ENCODE peak calls at places on chromosomes 13 and 19, in nine cellular contexts. One of them, this sample, is unnamed.

GRCh38 chr19:23287620-23288019 is 37.4 kb upstream of the ZNF724 start:
- DNase-seq in fibroblast of lung: no peak
- DNase-seq in H1: no peak
- DNase-seq in A549: peak
- DNase-seq in IMR-90: no peak
- DNase-seq in endothelial cell of umbilical vein: no peak
- DNase-seq in keratinocyte: no peak
- DNase-seq in OCI-LY7: peak
- DNase-seq in neural progenitor cell: no peak
- DNase-seq in this sample: no peak

GRCh38 chr13:50080158-50080855 is 65.1 kb downstream of the KCNRG start:
- DNase-seq in fibroblast of lung: peak
- DNase-seq in A549: peak
- DNase-seq in H1: no peak
- DNase-seq in IMR-90: peak
- DNase-seq in endothelial cell of umbilical vein: peak
- DNase-seq in neural progenitor cell: peak
- DNase-seq in keratinocyte: no peak
- DNase-seq in OCI-LY7: peak
- DNase-seq in this sample: peak

GRCh38 chr19:15141143-15141542 is 33.9 kb downstream of the SYDE1 start:
- DNase-seq in neural progenitor cell: no peak
- DNase-seq in A549: no peak
- DNase-seq in IMR-90: no peak
- DNase-seq in OCI-LY7: no peak
- DNase-seq in endothelial cell of umbilical vein: no peak
- DNase-seq in H1: no peak
- DNase-seq in keratinocyte: no peak
- DNase-seq in fibroblast of lung: no peak
- DNase-seq in this sample: no peak

GRCh38 chr13:34044660-34045080 is 226.7 kb downstream of the RFC3 start:
- DNase-seq in keratinocyte: peak
- DNase-seq in fibroblast of lung: peak
- DNase-seq in endothelial cell of umbilical vein: peak
- DNase-seq in A549: peak
- DNase-seq in OCI-LY7: no peak
- DNase-seq in neural progenitor cell: no peak
- DNase-seq in H1: no peak
- DNase-seq in IMR-90: peak
- DNase-seq in this sample: peak

GRCh38 chr19:14405758-14406644 is 13.1 kb downstream of the DDX39A start:
- DNase-seq in A549: peak
- DNase-seq in neural progenitor cell: peak
- DNase-seq in keratinocyte: no peak
- DNase-seq in fibroblast of lung: peak
- DNase-seq in endothelial cell of umbilical vein: peak
- DNase-seq in OCI-LY7: peak
- DNase-seq in IMR-90: peak
- DNase-seq in H1: peak
- DNase-seq in this sample: peak

GRCh38 chr19:48333467-48334384 is 8.4 kb downstream of the EMP3 start:
- DNase-seq in fibroblast of lung: peak
- DNase-seq in endothelial cell of umbilical vein: peak
- DNase-seq in keratinocyte: peak
- DNase-seq in neural progenitor cell: peak
- DNase-seq in H1: no peak
- DNase-seq in A549: peak
- DNase-seq in OCI-LY7: peak
- DNase-seq in IMR-90: peak
- DNase-seq in this sample: peak

GRCh38 chr19:1453525-1454371 is 3.8 kb downstream of the APC2 start:
- DNase-seq in IMR-90: no peak
- DNase-seq in H1: no peak
- DNase-seq in A549: peak
- DNase-seq in fibroblast of lung: no peak
- DNase-seq in keratinocyte: no peak
- DNase-seq in endothelial cell of umbilical vein: no peak
- DNase-seq in OCI-LY7: no peak
- DNase-seq in neural progenitor cell: peak
- DNase-seq in this sample: peak

GRCh38 chr19:13537454-13537853 is 31.2 kb upstream of the CACNA1A start:
- DNase-seq in fibroblast of lung: no peak
- DNase-seq in IMR-90: no peak
- DNase-seq in OCI-LY7: no peak
- DNase-seq in A549: no peak
- DNase-seq in endothelial cell of umbilical vein: no peak
- DNase-seq in H1: no peak
- DNase-seq in keratinocyte: no peak
- DNase-seq in neural progenitor cell: peak
- DNase-seq in this sample: no peak

GRCh38 chr13:27622102-27622820 is 569 bp downstream of the POLR1D start:
- DNase-seq in keratinocyte: no peak
- DNase-seq in A549: peak
- DNase-seq in OCI-LY7: peak
- DNase-seq in IMR-90: peak
- DNase-seq in endothelial cell of umbilical vein: peak
- DNase-seq in H1: no peak
- DNase-seq in fibroblast of lung: peak
- DNase-seq in neural progenitor cell: no peak
- DNase-seq in this sample: peak

GRCh38 chr19:369876-370275 is 25.3 kb upstream of the MIER2 start:
- DNase-seq in fibroblast of lung: no peak
- DNase-seq in OCI-LY7: no peak
- DNase-seq in neural progenitor cell: no peak
- DNase-seq in endothelial cell of umbilical vein: no peak
- DNase-seq in IMR-90: no peak
- DNase-seq in A549: no peak
- DNase-seq in keratinocyte: no peak
- DNase-seq in H1: no peak
- DNase-seq in this sample: no peak

GRCh38 chr19:54883228-54883627 is 9.2 kb downstream of the FCAR start:
- DNase-seq in endothelial cell of umbilical vein: no peak
- DNase-seq in fibroblast of lung: no peak
- DNase-seq in keratinocyte: no peak
- DNase-seq in OCI-LY7: no peak
- DNase-seq in H1: no peak
- DNase-seq in A549: no peak
- DNase-seq in neural progenitor cell: no peak
- DNase-seq in IMR-90: no peak
- DNase-seq in this sample: no peak

GRCh38 chr19:54881884-54882283 is 7.8 kb downstream of the FCAR start:
- DNase-seq in fibroblast of lung: no peak
- DNase-seq in OCI-LY7: no peak
- DNase-seq in neural progenitor cell: no peak
- DNase-seq in IMR-90: no peak
- DNase-seq in keratinocyte: no peak
- DNase-seq in A549: no peak
- DNase-seq in endothelial cell of umbilical vein: no peak
- DNase-seq in H1: no peak
- DNase-seq in this sample: no peak

DNA sequence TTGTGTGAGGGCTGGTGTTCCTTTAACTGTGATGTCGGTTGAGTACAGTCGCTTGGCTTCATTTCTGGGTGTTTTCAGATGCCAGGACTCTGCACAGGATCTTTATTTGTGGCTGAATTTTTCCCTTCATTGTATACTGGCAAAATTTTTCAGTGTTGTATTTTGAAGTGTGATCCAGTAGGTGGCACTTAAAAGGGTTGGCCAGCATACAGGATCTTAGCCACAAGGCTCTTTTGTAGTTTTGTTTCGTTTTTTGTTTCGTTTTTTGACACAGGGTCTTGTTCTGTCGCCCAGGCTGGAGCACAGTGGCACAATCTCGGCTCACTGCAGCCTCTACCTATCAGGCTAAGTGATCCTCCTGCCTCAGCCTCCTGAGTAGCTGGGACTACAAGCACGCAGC is 8.7 kb downstream of the FCAR start:
- DNase-seq in keratinocyte: no peak
- DNase-seq in H1: no peak
- DNase-seq in A549: peak
- DNase-seq in IMR-90: no peak
- DNase-seq in OCI-LY7: peak
- DNase-seq in fibroblast of lung: no peak
- DNase-seq in neural progenitor cell: no peak
- DNase-seq in endothelial cell of umbilical vein: peak
- DNase-seq in this sample: no peak
- H3K4me2 ChIP-seq in keratinocyte: no peak
- H3K4me2 ChIP-seq in H1: no peak
- H3K4me2 ChIP-seq in A549: peak
- H3K4me2 ChIP-seq in IMR-90: no peak
- H3K4me2 ChIP-seq in OCI-LY7: peak
- H3K4me2 ChIP-seq in fibroblast of lung: no peak
- H3K4me2 ChIP-seq in neural progenitor cell: no peak
- H3K4me2 ChIP-seq in endothelial cell of umbilical vein: no peak
- H3K4me2 ChIP-seq in this sample: no peak

GRCh38 chr13:51806571-51806970 is 2.6 kb upstream of the DHRS12 start:
- DNase-seq in endothelial cell of umbilical vein: peak
- DNase-seq in H1: no peak
- DNase-seq in IMR-90: peak
- DNase-seq in neural progenitor cell: no peak
- DNase-seq in fibroblast of lung: peak
- DNase-seq in keratinocyte: no peak
- DNase-seq in OCI-LY7: peak
- DNase-seq in A549: peak
- DNase-seq in this sample: peak

GRCh38 chr13:51805313-51805712 is 1.4 kb upstream of the DHRS12 start:
- DNase-seq in OCI-LY7: no peak
- DNase-seq in endothelial cell of umbilical vein: no peak
- DNase-seq in neural progenitor cell: no peak
- DNase-seq in fibroblast of lung: no peak
- DNase-seq in keratinocyte: no peak
- DNase-seq in H1: no peak
- DNase-seq in IMR-90: no peak
- DNase-seq in A549: no peak
- DNase-seq in this sample: no peak

GRCh38 chr13:51804295-51805172 is 571 bp upstream of the DHRS12 start:
- DNase-seq in IMR-90: no peak
- DNase-seq in H1: no peak
- DNase-seq in endothelial cell of umbilical vein: no peak
- DNase-seq in keratinocyte: no peak
- DNase-seq in OCI-LY7: no peak
- DNase-seq in A549: no peak
- DNase-seq in neural progenitor cell: no peak
- DNase-seq in fibroblast of lung: peak
- DNase-seq in this sample: peak

GRCh38 chr13:51807041-51807440 is 3.1 kb upstream of the DHRS12 start:
- DNase-seq in endothelial cell of umbilical vein: no peak
- DNase-seq in OCI-LY7: no peak
- DNase-seq in keratinocyte: no peak
- DNase-seq in A549: no peak
- DNase-seq in IMR-90: no peak
- DNase-seq in H1: no peak
- DNase-seq in fibroblast of lung: no peak
- DNase-seq in neural progenitor cell: no peak
- DNase-seq in this sample: no peak

DNA sequence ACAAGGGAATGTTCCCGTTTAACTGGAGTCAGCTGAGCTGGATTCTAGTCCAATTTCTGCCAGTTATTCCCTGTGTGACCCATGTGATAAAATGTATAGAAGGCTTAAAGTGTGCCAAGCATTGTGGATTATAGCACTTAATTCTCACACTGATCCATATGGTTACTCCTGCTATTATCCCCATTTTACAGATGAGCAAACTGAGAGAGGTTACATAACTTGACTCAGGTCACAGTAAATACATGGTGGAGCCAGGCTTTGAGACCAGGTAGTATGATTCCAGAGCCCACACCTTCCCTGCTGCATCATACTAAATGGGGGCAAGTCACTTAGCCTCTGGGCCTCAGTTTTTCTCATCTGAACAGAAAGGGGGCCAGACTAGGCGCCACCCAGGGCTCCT is 2.0 kb upstream of the DHRS12 start:
- DNase-seq in OCI-LY7: no peak
- DNase-seq in keratinocyte: no peak
- DNase-seq in fibroblast of lung: no peak
- DNase-seq in neural progenitor cell: no peak
- DNase-seq in A549: no peak
- DNase-seq in IMR-90: no peak
- DNase-seq in endothelial cell of umbilical vein: no peak
- DNase-seq in H1: no peak
- DNase-seq in this sample: no peak
- H3K27ac ChIP-seq in OCI-LY7: peak
- H3K27ac ChIP-seq in keratinocyte: no peak
- H3K27ac ChIP-seq in fibroblast of lung: no peak
- H3K27ac ChIP-seq in neural progenitor cell: no peak
- H3K27ac ChIP-seq in A549: no peak
- H3K27ac ChIP-seq in IMR-90: no peak
- H3K27ac ChIP-seq in endothelial cell of umbilical vein: no peak
- H3K27ac ChIP-seq in H1: no peak
- H3K27ac ChIP-seq in this sample: no peak

GRCh38 chr19:46115396-46116109 is 8.9 kb downstream of the IGFL3 start:
- DNase-seq in H1: no peak
- DNase-seq in OCI-LY7: no peak
- DNase-seq in neural progenitor cell: no peak
- DNase-seq in IMR-90: peak
- DNase-seq in A549: no peak
- DNase-seq in endothelial cell of umbilical vein: no peak
- DNase-seq in fibroblast of lung: peak
- DNase-seq in keratinocyte: no peak
- DNase-seq in this sample: peak

GRCh38 chr19:46111376-46111775 is 13.1 kb downstream of the IGFL3 start:
- DNase-seq in H1: no peak
- DNase-seq in neural progenitor cell: no peak
- DNase-seq in OCI-LY7: no peak
- DNase-seq in IMR-90: no peak
- DNase-seq in keratinocyte: no peak
- DNase-seq in endothelial cell of umbilical vein: no peak
- DNase-seq in fibroblast of lung: no peak
- DNase-seq in A549: no peak
- DNase-seq in this sample: no peak

GRCh38 chr19:46116121-46116520 is 8.4 kb downstream of the IGFL3 start:
- DNase-seq in neural progenitor cell: no peak
- DNase-seq in A549: no peak
- DNase-seq in H1: no peak
- DNase-seq in fibroblast of lung: no peak
- DNase-seq in endothelial cell of umbilical vein: no peak
- DNase-seq in OCI-LY7: no peak
- DNase-seq in IMR-90: no peak
- DNase-seq in keratinocyte: no peak
- DNase-seq in this sample: no peak

GRCh38 chr19:46112527-46112926 is 12.0 kb downstream of the IGFL3 start:
- DNase-seq in H1: no peak
- DNase-seq in endothelial cell of umbilical vein: no peak
- DNase-seq in fibroblast of lung: no peak
- DNase-seq in keratinocyte: no peak
- DNase-seq in A549: no peak
- DNase-seq in OCI-LY7: no peak
- DNase-seq in IMR-90: no peak
- DNase-seq in neural progenitor cell: no peak
- DNase-seq in this sample: no peak

GRCh38 chr19:46113726-46114125 is 10.8 kb downstream of the IGFL3 start:
- DNase-seq in keratinocyte: no peak
- DNase-seq in OCI-LY7: no peak
- DNase-seq in A549: no peak
- DNase-seq in endothelial cell of umbilical vein: no peak
- DNase-seq in neural progenitor cell: no peak
- DNase-seq in fibroblast of lung: no peak
- DNase-seq in IMR-90: no peak
- DNase-seq in H1: no peak
- DNase-seq in this sample: no peak
- H3K4me2 ChIP-seq in keratinocyte: no peak
- H3K4me2 ChIP-seq in OCI-LY7: no peak
- H3K4me2 ChIP-seq in A549: no peak
- H3K4me2 ChIP-seq in endothelial cell of umbilical vein: no peak
- H3K4me2 ChIP-seq in neural progenitor cell: no peak
- H3K4me2 ChIP-seq in fibroblast of lung: no peak
- H3K4me2 ChIP-seq in IMR-90: no peak
- H3K4me2 ChIP-seq in H1: no peak
- H3K4me2 ChIP-seq in this sample: no peak

GRCh38 chr13:59472134-59472533 is 691.6 kb downstream of the DIAPH3 start:
- DNase-seq in IMR-90: peak
- DNase-seq in neural progenitor cell: no peak
- DNase-seq in A549: no peak
- DNase-seq in endothelial cell of umbilical vein: no peak
- DNase-seq in keratinocyte: no peak
- DNase-seq in OCI-LY7: no peak
- DNase-seq in fibroblast of lung: peak
- DNase-seq in H1: no peak
- DNase-seq in this sample: no peak
- H3K27ac ChIP-seq in IMR-90: no peak
- H3K27ac ChIP-seq in neural progenitor cell: no peak
- H3K27ac ChIP-seq in A549: no peak
- H3K27ac ChIP-seq in endothelial cell of umbilical vein: no peak
- H3K27ac ChIP-seq in keratinocyte: no peak
- H3K27ac ChIP-seq in OCI-LY7: no peak
- H3K27ac ChIP-seq in fibroblast of lung: no peak
- H3K27ac ChIP-seq in H1: no peak
- H3K27ac ChIP-seq in this sample: no peak